ENCODE peak calls at places on chromosomes 7 and 10, in eight cellular contexts. V is GM12865, O is AG10803, Q is A549, A is fibroblast of mammary gland, R is heart left ventricle, U is fibroblast of lung, X is AG09309. M is an unnamed sample.
A peak's percentile ranks its signal among the peaks of the same experiment; 100 is the strongest.

GRCh38 chr10:110927461-110927860 is 8.1 kb downstream of the SHOC2 start:
- DNase-seq in V (no peak), O (no peak), Q (no peak), A (no peak), R (no peak), U (no peak), X (no peak), M (no peak)

GRCh38 chr7:108247646-108248045 is 117.5 kb upstream of the LAMB4 start:
- DNase-seq in V (no peak), O (no peak), Q (no peak), A (no peak), R (no peak), U (no peak), X (no peak), M (no peak)

GRCh38 chr10:32938554-32939061 is 19.4 kb downstream of the ITGB1 start:
- DNase-seq in V (no peak), O (peak; percentile 38), Q (no peak), A (no peak), R (no peak), U (peak; percentile 49), X (no peak), M (no peak)

GRCh38 chr10:71604324-71605018 is 115.1 kb downstream of the C10orf105 start:
- DNase-seq in V (no peak), O (peak; percentile 21), Q (no peak), A (no peak), R (no peak), U (no peak), X (no peak), M (no peak)

GRCh38 chr7:79719216-79719615 is 265.7 kb upstream of the MAGI2 start:
- DNase-seq in V (no peak), O (no peak), Q (no peak), A (no peak), R (peak; percentile 46), U (no peak), X (no peak), M (no peak)

GRCh38 chr7:116071629-116072028 is 41.1 kb upstream of the TFEC start:
- DNase-seq in V (no peak), O (no peak), Q (no peak), A (no peak), R (no peak), U (no peak), X (no peak), M (no peak)

GRCh38 chr10:43041422-43042342 is 35.2 kb upstream of the RET start:
- DNase-seq in V (no peak), O (no peak), Q (no peak), A (no peak), R (peak; percentile 37), U (no peak), X (no peak), M (no peak)

GRCh38 chr7:44650772-44651171 is 44.3 kb downstream of the OGDH start:
- DNase-seq in V (no peak), O (no peak), Q (no peak), A (no peak), R (no peak), U (no peak), X (no peak), M (no peak)

GRCh38 chr10:69446650-69447151 is 4.6 kb upstream of the TSPAN15 start:
- DNase-seq in V (no peak), O (peak; percentile 82), Q (peak; percentile 72), A (peak; percentile 80), R (no peak), U (peak; percentile 54), X (no peak), M (no peak)

GRCh38 chr10:129833366-129833765 is 130.7 kb downstream of the EBF3 start:
- DNase-seq in V (no peak), O (no peak), Q (no peak), A (no peak), R (no peak), U (no peak), X (no peak), M (no peak)

GRCh38 chr7:77697535-77697831 is 1.2 kb downstream of the RSBN1L start:
- DNase-seq in V (no peak), O (peak; percentile 38), Q (no peak), A (no peak), R (no peak), U (no peak), X (no peak), M (no peak)

GRCh38 chr10:103053659-103054581 is 135.8 kb downstream of the CNNM2 start:
- DNase-seq in V (peak; percentile 64), O (peak; percentile 87), Q (peak; percentile 59), A (peak; percentile 81), R (peak; percentile 73), U (peak; percentile 79), X (peak; percentile 40), M (peak; percentile 70)

GRCh38 chr10:96614515-96614914 is 27.7 kb upstream of the TM9SF3 start:
- DNase-seq in V (no peak), O (peak; percentile 91), Q (peak; percentile 16), A (peak; percentile 93), R (no peak), U (peak; percentile 21), X (peak; percentile 86), M (no peak)

GRCh38 chr7:82263880-82264751 is 179.5 kb downstream of the CACNA2D1 start:
- DNase-seq in V (no peak), O (no peak), Q (no peak), A (no peak), R (no peak), U (no peak), X (no peak), M (no peak)

DNA sequence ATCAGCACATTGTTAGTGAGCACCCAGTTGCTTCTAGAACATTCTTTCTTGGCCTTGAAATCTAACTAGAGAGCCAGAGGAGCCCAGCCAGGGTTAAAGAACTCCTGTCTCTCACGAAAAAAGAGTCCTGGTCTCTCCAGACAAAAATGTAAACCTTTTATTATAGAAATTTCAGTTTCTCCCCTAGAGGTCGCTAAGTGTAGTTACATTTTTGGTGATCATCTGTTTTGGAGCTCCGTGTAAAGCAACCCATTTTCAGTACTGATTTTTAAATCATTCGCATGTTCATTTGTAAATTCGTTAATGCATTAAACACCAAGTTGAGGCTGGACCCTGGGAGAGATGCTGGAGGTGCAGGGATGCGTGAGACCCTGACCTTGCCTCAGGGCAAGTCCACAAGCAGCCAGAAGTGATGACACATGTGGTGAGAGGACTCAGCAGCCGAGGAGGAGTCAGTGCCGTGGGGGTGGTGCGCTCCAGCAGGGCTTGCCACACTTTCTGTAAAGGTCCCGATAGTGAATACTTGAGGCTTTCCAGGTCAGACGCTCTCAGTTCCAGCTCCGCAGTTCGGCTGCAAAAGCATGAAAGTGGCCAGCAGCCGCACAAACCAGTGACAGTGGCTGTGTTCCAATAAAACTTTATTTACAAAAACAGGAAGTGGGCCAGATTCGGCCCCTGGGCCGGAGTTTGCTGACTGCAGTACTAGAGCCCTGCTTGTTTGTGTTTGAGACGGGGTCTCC is 578.6 kb upstream of the FOXK1 start:
- DNase-seq in V (no peak), O (no peak), Q (peak; percentile 59), A (no peak), R (no peak), U (peak; percentile 21), X (no peak), M (no peak)
- TF ChIP-seq CTCF in V (no peak), O (no peak), Q (peak; percentile 52), A (no peak), R (no peak), U (peak; percentile 25), X (no peak), M (no peak)

GRCh38 chr7:26151096-26151495 is 902 bp upstream of the NFE2L3 start:
- DNase-seq in V (no peak), O (no peak), Q (no peak), A (no peak), R (no peak), U (no peak), X (no peak), M (no peak)

GRCh38 chr7:26153823-26154783 is 2.1 kb downstream of the NFE2L3 start:
- DNase-seq in V (no peak), O (no peak), Q (no peak), A (no peak), R (no peak), U (peak; percentile 38), X (no peak), M (peak; percentile 27)

GRCh38 chr7:26153246-26153822 is 1.3 kb downstream of the NFE2L3 start:
- DNase-seq in V (peak; percentile 25), O (no peak), Q (no peak), A (no peak), R (no peak), U (peak; percentile 24), X (no peak), M (peak; percentile 23)

GRCh38 chr7:26151650-26151952 is 397 bp upstream of the NFE2L3 start:
- DNase-seq in V (no peak), O (no peak), Q (no peak), A (no peak), R (no peak), U (no peak), X (no peak), M (no peak)

GRCh38 chr7:26151953-26152781 is at the start of gene NFE2L3:
- DNase-seq in V (peak; percentile 93), O (peak; percentile 34), Q (peak; percentile 64), A (peak; percentile 31), R (peak; percentile 88), U (peak; percentile 71), X (no peak), M (peak; percentile 94)
- TF ChIP-seq CTCF in V (peak; percentile 5), O (no peak), Q (no peak), A (no peak), R (no peak), U (no peak), X (no peak), M (peak; percentile 8)

GRCh38 chr7:32427769-32428291 is 62.4 kb downstream of the LSM5 start:
- DNase-seq in V (peak; percentile 72), O (peak; percentile 68), Q (peak; percentile 65), A (peak; percentile 75), R (peak; percentile 88), U (peak; percentile 76), X (no peak), M (peak; percentile 76)
- TF ChIP-seq CTCF in V (peak; percentile 21), O (peak; percentile 49), Q (no peak), A (peak; percentile 48), R (no peak), U (peak; percentile 56), X (peak; percentile 28), M (peak; percentile 14)

GRCh38 chr7:10128748-10129147 is 844.9 kb upstream of the PHF14 start:
- DNase-seq in V (peak; percentile 8), O (no peak), Q (no peak), A (no peak), R (no peak), U (peak; percentile 42), X (no peak), M (no peak)
- TF ChIP-seq CTCF in V (no peak), O (no peak), Q (no peak), A (no peak), R (no peak), U (peak; percentile 51), X (no peak), M (peak; percentile 19)

DNA sequence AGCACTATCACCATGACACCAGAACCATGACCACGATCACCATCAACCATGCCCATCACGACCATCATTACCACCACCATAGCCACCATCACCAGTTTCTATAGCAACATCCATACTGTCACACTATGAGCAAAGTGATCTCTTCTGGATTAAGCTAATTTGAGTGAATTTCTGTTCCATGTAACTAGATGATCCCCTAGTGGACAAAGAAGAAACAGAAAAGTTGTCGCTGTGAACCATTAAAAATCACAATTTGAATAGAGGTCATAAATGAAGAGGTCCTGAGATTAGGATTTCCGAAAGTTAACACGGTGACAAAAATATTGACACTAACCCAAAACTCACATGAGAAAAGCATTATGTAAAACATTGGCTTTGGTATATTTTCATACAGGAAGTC is 77.6 kb downstream of the CLRN3 start:
- DNase-seq in V (no peak), O (no peak), Q (no peak), A (no peak), R (no peak), U (no peak), X (no peak), M (no peak)
- TF ChIP-seq CTCF in V (peak; percentile 32), O (peak; percentile 6), Q (no peak), A (no peak), R (no peak), U (no peak), X (peak; percentile 20), M (no peak)

GRCh38 chr7:156131881-156132280 is 319.6 kb upstream of the SHH start:
- DNase-seq in V (no peak), O (no peak), Q (no peak), A (no peak), R (no peak), U (no peak), X (no peak), M (no peak)
- TF ChIP-seq CTCF in V (no peak), O (no peak), Q (no peak), A (no peak), R (no peak), U (no peak), X (no peak), M (no peak)

M was measured in GM13977.